ENCODE peak calls at places on chromosomes 13 and 19, in nine cellular contexts. E, B, F, G, X, H, P, U and L are unnamed samples.
A peak's percentile ranks its signal among the peaks of the same experiment; 100 is the strongest.

GRCh38 chr19:30742981-30743380 is 370.8 kb downstream of the ZNF536 start:
- DNase-seq in G (no peak), H (no peak), E (no peak), B (no peak), X (no peak), F (no peak), U (no peak), P (no peak), L (no peak)

GRCh38 chr19:13189600-13189999 is 39.4 kb downstream of the IER2 start:
- DNase-seq in U (no peak), F (no peak), G (no peak), P (no peak), X (no peak), B (no peak), E (no peak), H (no peak), L (no peak)

GRCh38 chr13:42333613-42334328 is 61.8 kb downstream of the AKAP11 start:
- DNase-seq in X (no peak), E (no peak), H (peak; percentile 14), U (peak; percentile 41), G (no peak), B (no peak), P (no peak), F (no peak), L (peak; percentile 18)

GRCh38 chr19:38898788-38899446 is 501 bp downstream of the SIRT2 start:
- DNase-seq in G (peak; percentile 27), X (no peak), H (peak; percentile 40), B (no peak), E (no peak), F (no peak), P (peak; percentile 31), U (no peak), L (no peak)

GRCh38 chr13:79124183-79124582 is 281.9 kb downstream of the RBM26 start:
- DNase-seq in H (no peak), G (no peak), B (no peak), X (no peak), E (no peak), U (no peak), P (no peak), F (no peak), L (no peak)

GRCh38 chr13:62212246-62212645 is 796.6 kb upstream of the PCDH20 start:
- DNase-seq in P (no peak), H (no peak), E (no peak), G (no peak), U (no peak), F (no peak), X (no peak), B (no peak), L (no peak)

GRCh38 chr19:1247747-1248453 is 483 bp upstream of the MIDN start:
- DNase-seq in H (peak; percentile 71), E (no peak), F (peak; percentile 94), U (peak; percentile 76), P (peak; percentile 82), X (no peak), G (peak; percentile 73), B (peak; percentile 88), L (peak; percentile 87)

GRCh38 chr19:2215281-2215751 is 20.8 kb downstream of the PLEKHJ1 start:
- DNase-seq in E (peak; percentile 52), G (no peak), U (no peak), B (no peak), H (no peak), F (no peak), P (no peak), X (no peak), L (no peak)

GRCh38 chr19:6772028-6772865 is at the start of gene VAV1:
- DNase-seq in E (peak; percentile 75), F (peak; percentile 90), P (no peak), X (peak; percentile 90), G (peak; percentile 63), B (peak; percentile 65), H (peak; percentile 17), U (no peak), L (no peak)

GRCh38 chr13:103698000-103698399 is 631.8 kb upstream of the SLC10A2 start:
- DNase-seq in F (no peak), P (no peak), E (no peak), U (no peak), X (no peak), G (no peak), B (no peak), H (no peak), L (no peak)

GRCh38 chr19:55676384-55676783 is 1.4 kb downstream of the EPN1 start:
- DNase-seq in B (peak; percentile 93), H (no peak), G (peak; percentile 90), U (no peak), F (no peak), E (no peak), X (no peak), P (no peak), L (peak; percentile 79)

GRCh38 chr13:98448642-98448928 is 128.3 kb downstream of the STK24 start:
- DNase-seq in H (no peak), P (no peak), G (no peak), U (no peak), F (no peak), E (no peak), B (no peak), X (no peak), L (no peak)

GRCh38 chr13:45063261-45063870 is 56.9 kb upstream of the GTF2F2 start:
- DNase-seq in U (no peak), X (no peak), P (no peak), F (no peak), H (no peak), B (no peak), G (no peak), E (no peak), L (no peak)

GRCh38 chr13:51805313-51805712 is 1.4 kb upstream of the DHRS12 start:
- DNase-seq in P (no peak), G (no peak), H (no peak), U (no peak), F (no peak), B (no peak), E (no peak), X (no peak), L (no peak)

GRCh38 chr13:101157261-101157660 is 259.0 kb downstream of the NALCN start:
- DNase-seq in P (no peak), F (no peak), H (peak; percentile 38), B (no peak), G (no peak), U (no peak), X (no peak), E (no peak), L (no peak)

GRCh38 chr19:42270346-42271044 is 1.4 kb downstream of the CIC start:
- DNase-seq in H (peak; percentile 62), U (peak; percentile 83), G (peak; percentile 63), F (no peak), B (peak; percentile 69), E (peak; percentile 42), X (no peak), P (peak; percentile 53), L (peak; percentile 79)
- TF ChIP-seq POLR2A in H (no peak), U (peak; percentile 60), G (no peak), F (no peak), B (peak; percentile 53), E (peak; percentile 33), X (peak; percentile 37), P (no peak), L (peak; percentile 55)

DNA sequence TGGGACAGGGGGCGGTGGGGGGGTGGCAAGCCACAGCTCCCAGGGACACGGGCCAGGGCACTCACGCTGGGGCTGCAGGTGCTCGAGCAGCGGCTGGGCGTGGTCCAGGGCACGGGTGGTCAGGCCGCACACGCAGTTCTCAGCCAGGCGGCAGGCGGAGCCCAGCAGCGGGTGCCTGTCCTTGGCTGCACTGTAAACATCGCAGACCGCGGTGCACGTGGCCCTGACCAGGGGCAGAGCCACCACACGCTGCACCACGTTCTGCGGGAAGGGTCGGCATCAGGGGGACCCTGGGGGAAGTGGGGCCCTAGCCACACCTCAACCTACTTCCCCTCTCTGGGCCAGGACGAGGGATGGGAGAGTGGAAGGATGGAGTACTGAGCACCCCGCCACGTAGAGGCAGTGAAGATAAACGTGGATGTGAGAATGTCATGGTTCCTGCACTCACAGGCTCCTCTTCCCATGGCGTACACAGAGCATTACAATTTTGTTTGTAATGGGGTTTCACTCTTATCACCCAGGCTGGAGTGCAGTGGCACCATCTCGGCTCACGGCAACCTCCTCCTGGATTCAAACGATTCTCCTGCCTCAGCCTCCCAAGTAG is 3.4 kb downstream of the PLIN5 start:
- DNase-seq in E (no peak), H (peak; percentile 14), B (peak; percentile 60), G (peak; percentile 80), P (no peak), U (no peak), X (no peak), F (no peak), L (no peak)
- TF ChIP-seq POLR2A in E (no peak), H (no peak), B (no peak), G (no peak), P (no peak), U (no peak), X (no peak), F (no peak), L (no peak)

GRCh38 chr13:113969311-113969972 is 4.4 kb downstream of the C13orf46 start:
- DNase-seq in X (no peak), P (no peak), G (no peak), B (no peak), E (no peak), H (no peak), U (no peak), F (peak; percentile 85), L (no peak)

GRCh38 chr13:113971471-113972231 is 2.2 kb downstream of the C13orf46 start:
- DNase-seq in H (no peak), E (no peak), B (no peak), F (peak; percentile 85), U (no peak), P (no peak), X (no peak), G (no peak), L (no peak)

GRCh38 chr13:113968463-113969310 is 5.2 kb downstream of the C13orf46 start:
- DNase-seq in F (no peak), B (no peak), H (no peak), E (no peak), X (no peak), U (no peak), G (no peak), P (no peak), L (no peak)

GRCh38 chr13:113970810-113971470 is 2.9 kb downstream of the C13orf46 start:
- DNase-seq in F (peak; percentile 87), B (peak; percentile 95), X (no peak), H (peak; percentile 95), P (peak; percentile 49), G (peak; percentile 91), U (no peak), E (no peak), L (no peak)

GRCh38 chr13:113969973-113970611 is 3.8 kb downstream of the C13orf46 start:
- DNase-seq in F (peak; percentile 88), P (no peak), H (peak; percentile 97), G (peak; percentile 94), B (peak; percentile 94), E (no peak), U (no peak), X (no peak), L (no peak)
- TF ChIP-seq POLR2A in F (no peak), P (no peak), H (no peak), G (no peak), B (peak; percentile 91), E (no peak), U (no peak), X (no peak), L (no peak)

DNA sequence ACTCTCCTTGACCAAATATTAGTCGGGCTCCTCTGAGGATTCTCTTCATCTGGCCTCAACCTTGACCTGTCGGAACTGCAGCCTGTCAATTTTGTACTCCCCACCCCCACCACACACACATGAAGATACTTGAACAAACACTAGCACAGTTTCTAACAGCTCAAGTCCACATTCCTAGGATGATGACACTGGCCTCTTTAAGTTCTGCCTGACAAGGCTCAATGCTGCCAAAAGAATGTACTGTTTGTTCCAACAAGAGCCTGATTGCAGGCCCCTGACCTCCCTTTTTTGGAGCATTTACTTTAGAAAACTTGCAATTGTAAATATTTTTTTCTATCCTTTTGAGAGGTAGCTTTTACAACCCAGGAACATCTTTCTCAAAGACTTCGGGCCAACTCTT is 169.2 kb upstream of the IRS2 start:
- DNase-seq in B (no peak), X (no peak), G (no peak), H (peak; percentile 69), P (no peak), U (no peak), E (no peak), F (no peak), L (no peak)
- TF ChIP-seq POLR2A in B (no peak), X (no peak), G (no peak), H (no peak), P (no peak), U (no peak), E (no peak), F (no peak), L (no peak)